ENCODE peak calls at places on chromosomes 3 and 15, in eight cellular contexts. W is uterus; V is CD8-positive, alpha-beta T cell; T is ovary; J is right cardiac atrium; N is colonic mucosa; U is CD4-positive, alpha-beta memory T cell; O is trophoblast cell. C is an unnamed sample. For H3K9me3, the result is how much of the 10 kb centered on the place peaks cover.

GRCh38 chr3:194135806-194136518 is at the start of gene HES1:
- DNase-seq in N (peak), V (peak), J (peak), W (peak), U (peak), O (peak), T (peak), C (peak)

GRCh38 chr3:51975857-51976549 is 1.1 kb downstream of the ABHD14A start:
- DNase-seq in V (no peak), T (peak), W (peak), J (peak), N (peak), U (no peak), O (no peak), C (no peak)

GRCh38 chr3:901953-902778 is 190.7 kb upstream of the CNTN6 start:
- DNase-seq in V (no peak), N (no peak), O (no peak), U (no peak), J (no peak), W (no peak), T (no peak), C (no peak)

GRCh38 chr3:24514139-24514538 is 19.5 kb upstream of the THRB start:
- DNase-seq in W (no peak), J (no peak), T (no peak), V (no peak), N (no peak), O (no peak), U (no peak), C (no peak)

GRCh38 chr15:52159645-52160044 is 31.5 kb downstream of the GNB5 start:
- DNase-seq in V (no peak), W (no peak), O (no peak), U (no peak), J (no peak), T (no peak), N (no peak), C (no peak)

GRCh38 chr15:68808091-68808490 is 12.6 kb downstream of the ANP32A start:
- DNase-seq in O (no peak), U (no peak), W (no peak), N (no peak), T (no peak), V (no peak), J (no peak), C (no peak)

GRCh38 chr3:12155833-12156232 is 2.9 kb downstream of the TIMP4 start:
- DNase-seq in O (peak), N (no peak), U (no peak), W (no peak), V (no peak), J (peak), T (no peak), C (no peak)

GRCh38 chr15:96692826-96693225 is 362.3 kb downstream of the NR2F2 start:
- DNase-seq in U (no peak), J (no peak), T (no peak), W (no peak), V (no peak), O (no peak), N (no peak), C (no peak)

GRCh38 chr3:133119146-133119545 is 81.0 kb downstream of the TMEM108 start:
- DNase-seq in W (no peak), O (no peak), V (no peak), J (no peak), T (no peak), N (no peak), U (no peak), C (no peak)

GRCh38 chr15:67116742-67117141 is 51.3 kb downstream of the SMAD3 start:
- DNase-seq in N (peak), V (no peak), J (no peak), U (peak), T (no peak), O (peak), W (no peak), C (no peak)

GRCh38 chr3:106299300-106300098 is 430.7 kb upstream of the CBLB start:
- DNase-seq in T (no peak), O (no peak), W (no peak), U (no peak), N (no peak), V (no peak), J (no peak), C (no peak)

GRCh38 chr3:195263193-195263924 is 7.6 kb downstream of the XXYLT1 start:
- DNase-seq in W (no peak), N (peak), V (no peak), U (no peak), T (no peak), O (no peak), J (no peak), C (no peak)

GRCh38 chr3:152899306-152899705 is 64.4 kb downstream of the P2RY1 start:
- DNase-seq in U (no peak), O (no peak), W (no peak), V (no peak), J (no peak), T (no peak), N (no peak), C (no peak)

GRCh38 chr3:191244242-191244867 is 45.3 kb downstream of the OSTN start:
- DNase-seq in T (no peak), W (no peak), U (no peak), N (no peak), J (no peak), O (no peak), V (no peak), C (no peak)

GRCh38 chr3:150236683-150237082 is 171.4 kb upstream of the TSC22D2 start:
- DNase-seq in U (no peak), O (no peak), J (no peak), T (no peak), N (no peak), W (no peak), V (no peak), C (no peak)

GRCh38 chr3:150303776-150304175 is 104.3 kb upstream of the TSC22D2 start:
- DNase-seq in W (no peak), V (no peak), J (no peak), N (no peak), O (no peak), T (no peak), U (no peak), C (no peak)

GRCh38 chr3:111539351-111540331 is 2.4 kb upstream of the CD96 start:
- DNase-seq in O (peak), N (peak), U (peak), W (no peak), T (peak), J (peak), V (peak), C (peak)

GRCh38 chr3:45939341-45939771 is 3.9 kb upstream of the CXCR6 start:
- DNase-seq in N (no peak), W (no peak), V (no peak), O (no peak), J (no peak), U (no peak), T (no peak), C (no peak)

GRCh38 chr3:32897202-32897601 is 54.2 kb upstream of the CCR4 start:
- DNase-seq in T (no peak), W (no peak), J (no peak), N (no peak), U (no peak), V (no peak), O (no peak), C (no peak)

GRCh38 chr3:167991213-167991612 is 104.5 kb downstream of the GOLIM4 start:
- DNase-seq in W (no peak), T (no peak), N (no peak), J (no peak), U (no peak), O (no peak), V (no peak), C (no peak)

GRCh38 chr15:59194639-59195325 is 11.9 kb upstream of the LDHAL6B start:
- DNase-seq in V (no peak), N (no peak), T (no peak), J (no peak), U (no peak), W (no peak), O (no peak), C (no peak)

GRCh38 chr3:177778633-177779032 is 581.4 kb upstream of the TBL1XR1 start:
- DNase-seq in U (peak), T (no peak), N (no peak), J (no peak), O (no peak), V (no peak), W (no peak), C (no peak)

GRCh38 chr15:73744293-73744692 is 8.9 kb downstream of the INSYN1 start:
- DNase-seq in U (no peak), V (no peak), N (no peak), J (no peak), O (no peak), T (no peak), W (no peak), C (no peak)

GRCh38 chr15:35813573-35813972 is 267.6 kb upstream of the DPH6 start:
- DNase-seq in N (no peak), W (no peak), O (no peak), V (no peak), U (no peak), J (no peak), T (no peak), C (no peak)

GRCh38 chr3:23052230-23053019 is 150.7 kb upstream of the UBE2E2 start:
- DNase-seq in V (no peak), T (no peak), O (peak), J (no peak), N (no peak), W (no peak), U (no peak), C (no peak)

GRCh38 chr15:39016706-39017105 is 452.1 kb upstream of the RASGRP1 start:
- DNase-seq in W (no peak), U (no peak), N (no peak), J (no peak), O (no peak), T (no peak), V (no peak), C (no peak)

GRCh38 chr3:55091381-55092225 is 163.7 kb upstream of the LRTM1 start:
- DNase-seq in J (no peak), W (no peak), T (no peak), O (no peak), U (no peak), N (no peak), V (no peak), C (no peak)

GRCh38 chr3:141846050-141846433 is 30.4 kb upstream of the ATP1B3 start:
- DNase-seq in V (no peak), W (no peak), J (no peak), U (no peak), N (no peak), O (no peak), T (no peak), C (no peak)

GRCh38 chr15:67018451-67018850 is 47.0 kb upstream of the SMAD3 start:
- DNase-seq in O (no peak), T (no peak), V (no peak), N (no peak), U (no peak), J (no peak), W (no peak), C (no peak)

GRCh38 chr3:30707825-30708224 is 101.4 kb downstream of the TGFBR2 start:
- DNase-seq in V (no peak), J (no peak), W (no peak), U (no peak), O (no peak), T (no peak), N (no peak), C (no peak)

GRCh38 chr3:30708472-30708871 is 102.1 kb downstream of the TGFBR2 start:
- DNase-seq in J (no peak), W (no peak), U (no peak), N (no peak), V (no peak), O (no peak), T (no peak), C (no peak)

GRCh38 chr3:30702038-30702437 is 95.6 kb downstream of the TGFBR2 start:
- DNase-seq in O (no peak), W (no peak), U (no peak), J (no peak), V (no peak), N (no peak), T (no peak), C (no peak)

GRCh38 chr3:30702521-30703404 is 96.4 kb downstream of the TGFBR2 start:
- DNase-seq in O (no peak), W (no peak), T (no peak), U (no peak), V (no peak), N (no peak), J (no peak), C (no peak)

DNA sequence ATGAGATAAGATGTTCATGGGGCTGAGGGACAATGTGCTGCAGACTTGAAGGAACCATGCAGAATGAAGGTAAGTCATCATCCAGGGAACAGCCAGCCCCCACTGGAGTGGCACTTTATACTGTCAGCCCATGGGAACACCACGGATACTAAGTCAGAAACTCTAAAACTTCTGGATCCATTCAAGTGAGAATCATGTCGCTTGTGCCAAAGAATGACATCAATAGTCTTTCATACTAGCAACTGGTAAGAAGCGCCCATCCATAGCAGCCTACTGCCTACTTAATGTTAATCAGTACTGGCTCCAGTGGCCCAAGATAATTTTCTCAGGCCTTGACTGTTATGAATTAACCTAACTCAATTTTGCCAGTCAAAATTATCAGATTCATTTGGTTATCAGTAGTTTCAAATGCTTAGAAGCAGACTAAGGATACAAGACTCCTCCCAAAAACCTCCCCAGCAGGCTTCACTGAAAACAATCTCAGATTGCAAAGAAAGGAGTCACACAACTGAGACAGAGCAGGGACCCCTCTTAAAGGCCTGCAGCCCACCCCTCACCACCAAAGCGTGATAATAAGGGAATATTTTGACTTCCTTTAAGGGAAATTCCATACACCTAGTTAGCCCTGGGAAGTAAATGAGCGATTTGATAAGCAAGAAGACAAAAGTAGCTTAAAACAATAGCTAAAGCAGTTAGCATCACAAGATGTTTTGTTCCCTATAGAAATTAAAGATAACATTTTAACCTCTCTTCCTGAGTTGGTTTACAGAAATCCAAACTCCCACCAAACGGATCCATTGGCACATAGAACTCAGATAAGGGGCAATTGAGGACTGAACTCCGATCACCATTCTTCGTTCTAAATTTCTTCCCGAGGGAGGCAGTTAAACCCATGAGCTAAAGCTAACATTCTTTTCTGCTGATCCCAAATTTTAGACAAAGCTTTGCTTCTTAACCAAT is 98.8 kb downstream of the TGFBR2 start:
- DNase-seq in O (no peak), N (no peak), J (no peak), U (no peak), T (no peak), W (no peak), V (no peak), C (no peak)
- H3K9me3 ChIP-seq in O (under half), N (under half), J (under half), U (under half), T (under half), W (under half), V (under half), C (under half)

GRCh38 chr3:98967758-98968157 is 66.3 kb upstream of the DCBLD2 start:
- DNase-seq in U (no peak), O (no peak), T (no peak), V (no peak), N (no peak), J (no peak), W (no peak), C (no peak)
- H3K27ac ChIP-seq in U (no peak), O (no peak), T (no peak), V (no peak), N (no peak), J (no peak), W (no peak), C (no peak)

DNA sequence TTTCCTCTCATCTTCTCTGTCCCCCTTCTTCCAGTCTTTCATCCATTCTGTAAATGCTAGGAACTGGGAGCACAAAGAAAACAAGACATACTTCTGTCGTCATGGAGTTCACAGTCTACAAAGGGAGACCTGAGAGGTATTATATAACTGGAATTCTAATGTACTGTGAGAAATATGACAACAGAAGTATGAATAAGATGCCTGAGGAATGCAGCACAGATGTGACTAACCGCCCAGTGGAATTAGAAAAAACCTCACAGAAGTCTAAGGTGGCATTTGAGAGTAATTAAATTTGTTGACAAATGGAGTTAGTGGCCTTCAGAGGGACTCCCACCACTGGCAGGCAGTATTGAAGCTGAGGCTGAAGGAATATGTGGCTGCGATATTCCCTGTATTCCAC is 168.5 kb upstream of the FAM3D start:
- DNase-seq in J (no peak), W (no peak), U (no peak), N (no peak), O (no peak), V (no peak), T (no peak), C (no peak)
- H3K9me3 ChIP-seq in J (under half), W (under half), U (under half), N (under half), O (under half), V (under half), T (under half), C (under half)

GRCh38 chr15:90959028-90959595 is 4.4 kb downstream of the RCCD1 start:
- DNase-seq in T (no peak), N (no peak), J (no peak), W (no peak), O (no peak), V (no peak), U (no peak), C (no peak)

GRCh38 chr15:90957791-90958190 is 3.1 kb downstream of the RCCD1 start:
- DNase-seq in W (no peak), U (no peak), O (no peak), N (no peak), V (no peak), J (no peak), T (no peak), C (no peak)

GRCh38 chr15:90960316-90961091 is 5.8 kb downstream of the RCCD1 start:
- DNase-seq in J (no peak), U (no peak), W (no peak), V (no peak), N (no peak), T (no peak), O (no peak), C (no peak)

GRCh38 chr15:90962021-90962420 is 7.3 kb downstream of the RCCD1 start:
- DNase-seq in U (no peak), N (no peak), O (no peak), W (no peak), T (no peak), V (no peak), J (no peak), C (no peak)

GRCh38 chr15:90959894-90960293 is 5.2 kb downstream of the RCCD1 start:
- DNase-seq in T (no peak), N (no peak), U (no peak), O (no peak), V (no peak), J (peak), W (no peak), C (no peak)
- H3K27ac ChIP-seq in T (no peak), N (no peak), U (no peak), O (no peak), V (no peak), J (peak), W (no peak), C (no peak)

GRCh38 chr15:62269504-62269903 is 104.4 kb upstream of the C2CD4B start:
- DNase-seq in W (no peak), N (no peak), U (no peak), O (no peak), T (no peak), J (no peak), V (no peak), C (no peak)
- H3K9me3 ChIP-seq in W (under half), N (under half), U (under half), O (under half), T (under half), J (under half), V (under half), C (under half)

DNA sequence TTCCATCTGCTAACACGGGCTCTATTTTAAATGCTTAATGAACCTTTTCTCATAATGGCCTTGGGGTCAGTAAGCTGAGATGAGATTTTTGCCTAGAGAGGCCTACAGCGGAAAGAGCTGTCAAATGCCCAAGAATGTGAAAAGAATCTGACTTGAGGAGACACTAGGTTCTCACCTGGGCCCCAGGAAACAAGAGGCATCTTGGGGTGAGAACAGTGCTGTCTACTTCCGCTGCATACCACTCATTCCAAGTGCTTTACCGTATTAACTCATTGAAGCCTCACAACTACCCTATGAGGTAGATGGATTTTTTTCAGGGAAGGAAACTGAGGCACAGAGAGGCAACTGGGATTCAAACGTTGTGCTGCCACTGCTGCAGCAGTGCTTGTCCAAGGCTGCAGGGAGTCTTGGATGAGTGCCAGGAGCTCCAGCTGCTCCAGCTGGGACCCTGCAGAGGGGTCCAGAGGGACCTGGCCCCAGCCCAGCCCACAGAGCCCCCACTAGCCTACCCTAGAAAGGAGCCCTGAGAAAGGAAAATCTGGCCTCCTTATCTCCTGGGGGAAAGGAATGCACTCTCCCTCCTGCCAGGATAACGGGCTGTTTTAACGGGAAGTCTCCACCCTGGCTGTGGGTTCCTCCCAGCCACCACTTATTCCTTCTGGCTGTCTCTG is 68.4 kb downstream of the SLC12A8 start:
- DNase-seq in V (no peak), N (no peak), U (no peak), T (peak), O (no peak), W (no peak), J (peak), C (no peak)
- H3K27ac ChIP-seq in V (no peak), N (no peak), U (no peak), T (no peak), O (peak), W (no peak), J (no peak), C (no peak)

DNA sequence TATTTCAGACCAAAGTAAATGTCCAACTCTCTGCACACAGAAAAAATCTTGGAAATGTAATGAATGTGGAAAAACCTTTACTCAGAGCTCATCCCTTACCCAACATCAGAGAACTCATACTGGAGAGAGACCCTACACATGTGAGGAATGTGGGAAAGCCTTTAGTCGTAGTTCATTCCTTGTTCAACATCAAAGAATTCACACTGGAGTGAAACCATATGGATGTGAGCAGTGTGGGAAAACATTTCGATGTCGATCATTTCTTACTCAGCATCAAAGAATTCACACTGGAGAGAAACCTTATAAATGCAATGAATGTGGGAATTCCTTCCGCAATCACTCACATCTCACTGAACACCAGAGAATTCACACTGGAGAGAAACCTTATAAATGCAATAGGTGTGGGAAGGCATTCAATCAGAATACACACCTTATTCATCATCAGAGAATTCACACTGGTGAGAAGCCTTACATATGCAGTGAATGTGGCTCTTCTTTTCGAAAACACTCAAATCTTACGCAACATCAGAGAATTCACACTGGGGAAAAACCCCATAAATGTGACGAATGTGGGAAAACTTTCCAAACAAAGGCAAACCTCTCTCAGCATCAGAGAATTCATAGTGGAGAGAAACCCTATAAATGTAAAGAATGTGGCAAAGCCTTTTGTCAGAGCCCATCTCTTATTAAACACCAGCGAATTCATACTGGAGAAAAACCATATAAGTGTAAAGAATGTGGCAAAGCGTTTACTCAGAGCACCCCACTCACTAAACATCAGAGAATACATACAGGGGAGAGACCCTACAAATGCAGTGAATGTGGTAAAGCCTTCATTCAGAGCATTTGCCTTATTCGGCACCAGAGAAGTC is 8.0 kb upstream of the ZNF501 start:
- DNase-seq in J (no peak), V (no peak), N (no peak), O (no peak), W (no peak), U (no peak), T (no peak), C (no peak)
- H3K9me3 ChIP-seq in J (under half), V (half or more), N (under half), O (under half), W (under half), U (half or more), T (under half), C (half or more)